ENCODE peak calls at places on chromosomes 1 and 21, in eight cellular contexts. U, V, I, M, O, T, G and N are unnamed samples.

GRCh38 chr1:185238447-185238846 is 78.6 kb downstream of the IVNS1ABP start:
- DNase-seq in M (no peak), U (no peak), T (no peak), O (no peak), V (no peak), I (no peak), G (no peak), N (no peak)

GRCh38 chr21:15749868-15750174 is 20.0 kb downstream of the USP25 start:
- DNase-seq in G (no peak), T (no peak), V (no peak), M (no peak), O (no peak), I (no peak), U (no peak), N (no peak)

GRCh38 chr1:150053911-150054310 is 13.7 kb upstream of the VPS45 start:
- DNase-seq in I (no peak), M (no peak), U (no peak), O (no peak), T (no peak), G (no peak), V (no peak), N (no peak)

GRCh38 chr1:210213335-210213734 is 19.3 kb upstream of the SERTAD4 start:
- DNase-seq in G (no peak), I (no peak), O (no peak), T (no peak), M (no peak), V (no peak), U (no peak), N (no peak)

GRCh38 chr1:165844114-165844798 is 16.8 kb downstream of the UCK2 start:
- DNase-seq in T (no peak), I (no peak), O (no peak), M (peak), V (no peak), G (no peak), U (no peak), N (no peak)

GRCh38 chr1:220775238-220775853 is 11.4 kb upstream of the MTARC1 start:
- DNase-seq in O (no peak), T (peak), V (peak), G (peak), U (peak), I (peak), M (peak), N (no peak)

GRCh38 chr1:60149254-60149653 is 75.7 kb upstream of the C1orf87 start:
- DNase-seq in G (no peak), I (peak), O (no peak), M (peak), U (peak), T (no peak), V (no peak), N (no peak)

GRCh38 chr1:48931571-48932251 is 155.0 kb upstream of the BEND5 start:
- DNase-seq in V (no peak), O (no peak), M (no peak), T (no peak), I (no peak), G (no peak), U (no peak), N (no peak)

GRCh38 chr1:54239041-54239410 is 39.1 kb downstream of the MRPL37 start:
- DNase-seq in U (no peak), G (no peak), V (no peak), M (no peak), O (no peak), T (no peak), I (no peak), N (no peak)

GRCh38 chr1:53561488-53562115 is 102.4 kb downstream of the DMRTB1 start:
- DNase-seq in G (peak), I (no peak), V (no peak), U (no peak), O (no peak), T (no peak), M (no peak), N (no peak)

GRCh38 chr1:176949033-176949662 is 215.4 kb downstream of the ASTN1 start:
- DNase-seq in M (no peak), T (peak), G (peak), O (peak), U (no peak), V (peak), I (peak), N (no peak)

GRCh38 chr1:165598676-165599059 is 32.4 kb upstream of the MGST3 start:
- DNase-seq in T (no peak), I (no peak), U (no peak), M (peak), G (no peak), O (no peak), V (no peak), N (no peak)

GRCh38 chr1:89987170-89987819 is 7.6 kb upstream of the ZNF326 start:
- DNase-seq in U (peak), G (peak), V (peak), I (peak), M (peak), O (peak), T (peak), N (peak)

GRCh38 chr1:22665752-22666151 is 12.7 kb downstream of the C1QB start:
- DNase-seq in I (peak), V (peak), G (peak), U (peak), M (no peak), O (no peak), T (peak), N (no peak)